ENCODE peak calls at places on chromosomes 11 and 22, in eight cellular contexts. A is left ventricle myocardium inferior; U is stomach; T is RWPE2; C is spleen; S is astrocyte; J is transverse colon; L is CD8-positive, alpha-beta T cell. V is an unnamed sample.

GRCh38 chr11:76835928-76836612 is 24.6 kb upstream of the ACER3 start:
- DNase-seq in A (peak; percentile 33), U (peak; percentile 83), T (no peak), C (no peak), S (peak; percentile 61), J (peak; percentile 77), L (no peak), V (peak; percentile 94)

GRCh38 chr11:111148953-111149352 is 96.6 kb upstream of the POU2AF2 start:
- DNase-seq in A (no peak), U (no peak), T (no peak), C (no peak), S (peak; percentile 11), J (no peak), L (no peak), V (no peak)

GRCh38 chr22:49880281-49880680 is 26.6 kb downstream of the ZBED4 start:
- DNase-seq in A (no peak), U (no peak), T (no peak), C (peak; percentile 73), S (no peak), J (peak; percentile 18), L (no peak), V (no peak)

GRCh38 chr11:27242591-27242990 is 120.4 kb downstream of the CCDC34 start:
- DNase-seq in A (no peak), U (no peak), T (no peak), C (no peak), S (peak; percentile 100), J (no peak), L (no peak), V (no peak)

GRCh38 chr11:19714093-19714386 is 1.4 kb downstream of the NAV2 start:
- DNase-seq in A (no peak), U (no peak), T (no peak), C (no peak), S (no peak), J (no peak), L (no peak), V (peak; percentile 16)

GRCh38 chr11:31419669-31420068 is 50.0 kb downstream of the DNAJC24 start:
- DNase-seq in A (no peak), U (no peak), T (no peak), C (no peak), S (peak; percentile 17), J (no peak), L (no peak), V (peak; percentile 4)

GRCh38 chr11:35178067-35178805 is 39.3 kb downstream of the CD44 start:
- DNase-seq in A (no peak), U (no peak), T (no peak), C (no peak), S (no peak), J (no peak), L (no peak), V (no peak)

GRCh38 chr11:71178076-71178475 is 74.3 kb downstream of the SHANK2 start:
- DNase-seq in A (no peak), U (no peak), T (no peak), C (no peak), S (no peak), J (no peak), L (no peak), V (peak; percentile 11)

GRCh38 chr11:15750535-15751297 is 605.6 kb downstream of the SOX6 start:
- DNase-seq in A (no peak), U (no peak), T (no peak), C (no peak), S (no peak), J (no peak), L (no peak), V (no peak)

GRCh38 chr11:105665281-105665680 is 55.4 kb downstream of the GRIA4 start:
- DNase-seq in A (no peak), U (no peak), T (no peak), C (no peak), S (no peak), J (no peak), L (no peak), V (no peak)

GRCh38 chr22:18994780-18995711 is 59.0 kb upstream of the PRODH start:
- DNase-seq in A (no peak), U (no peak), T (no peak), C (no peak), S (no peak), J (no peak), L (no peak), V (no peak)

GRCh38 chr11:69569306-69570200 is 71.4 kb upstream of the CCND1 start:
- DNase-seq in A (no peak), U (no peak), T (no peak), C (no peak), S (no peak), J (no peak), L (no peak), V (no peak)

GRCh38 chr11:90476442-90477007 is 253.7 kb upstream of the CHORDC1 start:
- DNase-seq in A (no peak), U (peak; percentile 37), T (no peak), C (no peak), S (peak; percentile 29), J (no peak), L (no peak), V (peak; percentile 76)

GRCh38 chr11:77374611-77375031 is 73.1 kb upstream of the GDPD4 start:
- DNase-seq in A (no peak), U (no peak), T (no peak), C (no peak), S (peak; percentile 47), J (peak; percentile 16), L (no peak), V (peak; percentile 91)

GRCh38 chr11:67264886-67265632 is 1.2 kb upstream of the GRK2 start:
- DNase-seq in A (no peak), U (no peak), T (peak; percentile 42), C (no peak), S (no peak), J (no peak), L (no peak), V (no peak)

GRCh38 chr11:134439181-134439580 is 27.1 kb upstream of the B3GAT1 start:
- DNase-seq in A (no peak), U (no peak), T (no peak), C (no peak), S (no peak), J (peak; percentile 19), L (no peak), V (no peak)

GRCh38 chr22:44991218-44991617 is 18.6 kb downstream of the PHF21B start:
- DNase-seq in A (no peak), U (no peak), T (no peak), C (no peak), S (no peak), J (no peak), L (no peak), V (no peak)

GRCh38 chr22:23803001-23803819 is 16.4 kb downstream of the SMARCB1 start:
- DNase-seq in A (no peak), U (no peak), T (no peak), C (no peak), S (no peak), J (peak; percentile 45), L (no peak), V (no peak)

GRCh38 chr11:17531818-17532131 is 12.4 kb downstream of the USH1C start:
- DNase-seq in A (no peak), U (no peak), T (no peak), C (no peak), S (no peak), J (peak; percentile 31), L (no peak), V (no peak)

GRCh38 chr11:120390585-120390922 is 54.3 kb downstream of the ARHGEF12 start:
- DNase-seq in A (no peak), U (no peak), T (no peak), C (no peak), S (no peak), J (no peak), L (no peak), V (no peak)

GRCh38 chr11:103594283-103594682 is 442.2 kb upstream of the DDI1 start:
- DNase-seq in A (no peak), U (no peak), T (no peak), C (no peak), S (no peak), J (no peak), L (no peak), V (peak; percentile 50)

GRCh38 chr11:119702261-119702591 is 26.8 kb downstream of the NECTIN1 start:
- DNase-seq in A (no peak), U (no peak), T (no peak), C (no peak), S (peak; percentile 45), J (no peak), L (no peak), V (no peak)

GRCh38 chr22:36021649-36022048 is 7.0 kb downstream of the RBFOX2 start:
- DNase-seq in A (no peak), U (no peak), T (no peak), C (no peak), S (no peak), J (no peak), L (no peak), V (no peak)

GRCh38 chr22:48622891-48623545 is 1204.7 kb downstream of the BRD1 start:
- DNase-seq in A (no peak), U (no peak), T (no peak), C (no peak), S (no peak), J (no peak), L (no peak), V (no peak)
- H3K4me3 ChIP-seq in A (no peak overlapping the region), U (no peak overlapping the region), T (no peak overlapping the region), C (no peak overlapping the region), S (no peak overlapping the region), J (no peak overlapping the region), L (no peak overlapping the region), V (no peak overlapping the region)

DNA sequence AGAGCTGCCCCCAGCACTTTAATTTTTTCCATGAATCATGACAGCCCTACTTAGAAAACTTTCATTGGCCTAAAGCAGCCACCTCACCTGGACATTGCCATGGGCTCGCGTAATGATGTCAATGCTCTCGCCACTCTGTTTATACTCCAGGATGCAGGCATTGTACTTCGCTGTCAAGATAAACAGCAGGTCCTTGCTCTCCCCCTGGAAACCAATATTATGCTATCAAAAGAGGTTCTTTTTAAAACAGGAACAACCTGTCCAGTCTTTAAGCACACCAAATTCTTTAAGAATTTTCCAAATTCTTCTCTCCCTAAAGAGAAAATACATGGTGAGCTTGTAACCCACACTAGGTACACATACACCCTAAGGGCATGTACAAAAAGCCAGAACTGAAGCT is 3.0 kb downstream of the DDB1 start:
- DNase-seq in A (no peak), U (no peak), T (no peak), C (no peak), S (no peak), J (no peak), L (no peak), V (no peak)
- H3K36me3 ChIP-seq in A (peaks cover 50% of the 10 kb centered on the region), U (peaks cover 52% of the 10 kb centered on the region), T (peaks cover 61% of the 10 kb centered on the region), C (peaks cover 28% of the 10 kb centered on the region), S (peaks cover 30% of the 10 kb centered on the region), J (no peaks in the 10 kb centered on the region), L (peaks cover 31% of the 10 kb centered on the region), V (peaks cover 43% of the 10 kb centered on the region)

GRCh38 chr11:64879226-64879900 is 942 bp upstream of the EHD1 start:
- DNase-seq in A (no peak), U (no peak), T (no peak), C (peak; percentile 89), S (no peak), J (peak; percentile 33), L (no peak), V (no peak)
- H3K4me3 ChIP-seq in A (peak overlapping the region; percentile 94), U (peak overlapping the region; percentile 98), T (peak overlapping the region; percentile 83), C (peak overlapping the region; percentile 86), S (peak overlapping the region; percentile 71), J (peak overlapping the region; percentile 72), L (peak overlapping the region; percentile 100), V (peak overlapping the region; percentile 76)

DNA sequence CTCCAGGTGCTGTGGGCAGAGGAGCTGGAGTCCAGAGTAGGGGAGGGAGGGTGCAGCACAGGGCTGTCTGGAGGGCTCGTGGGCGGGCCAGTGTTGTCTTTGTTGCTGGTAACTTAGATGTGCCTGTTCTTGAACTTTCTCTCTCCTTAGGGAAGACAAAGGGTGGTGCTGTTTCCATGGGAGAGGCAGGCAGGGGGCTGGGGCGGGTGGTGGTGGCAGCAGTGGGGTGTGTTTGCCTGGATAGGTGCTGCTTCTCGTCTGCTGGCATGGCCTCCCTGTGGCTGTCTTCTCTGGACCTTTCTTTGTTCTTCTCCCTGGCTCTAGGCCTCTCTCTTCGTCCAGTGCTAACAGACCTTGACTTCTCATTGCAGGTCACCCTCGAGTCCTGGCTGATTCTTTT is 8.5 kb downstream of the SIDT2 start:
- DNase-seq in A (no peak), U (no peak), T (peak; percentile 34), C (no peak), S (no peak), J (no peak), L (no peak), V (no peak)
- H3K36me3 ChIP-seq in A (peaks cover 88% of the 10 kb centered on the region), U (peaks cover 86% of the 10 kb centered on the region), T (peaks cover 8% of the 10 kb centered on the region), C (peaks cover 59% of the 10 kb centered on the region), S (peaks cover 18% of the 10 kb centered on the region), J (no peaks in the 10 kb centered on the region), L (peaks cover 4% of the 10 kb centered on the region), V (no peaks in the 10 kb centered on the region)

V was measured in PC-3.